ENCODE peak calls at places on chromosomes 2 and 18, in five cellular contexts. Y is endothelial cell of umbilical vein, F is cardiac muscle cell, T is AG10803, D is body of pancreas. E is an unnamed sample.

GRCh38 chr2:233448565-233448964 is 94.3 kb downstream of the DGKD start:
- DNase-seq in Y (no peak), F (no peak), T (no peak), D (no peak), E (no peak)

GRCh38 chr2:188675391-188676011 is 298.7 kb upstream of the COL3A1 start:
- DNase-seq in Y (peak; percentile 50), F (no peak), T (peak; percentile 46), D (no peak), E (no peak)

GRCh38 chr2:35503311-35503710 is 852.3 kb upstream of the CRIM1 start:
- DNase-seq in Y (peak; percentile 79), F (no peak), T (no peak), D (no peak), E (no peak)

GRCh38 chr2:74373189-74373588 is 6.9 kb downstream of the DCTN1 start:
- DNase-seq in Y (no peak), F (peak; percentile 42), T (peak; percentile 31), D (no peak), E (no peak)

GRCh38 chr18:75172299-75173124 is 36.4 kb downstream of the PTGR3 start:
- DNase-seq in Y (no peak), F (no peak), T (no peak), D (no peak), E (no peak)

GRCh38 chr2:143685439-143686078 is 556.3 kb downstream of the ARHGAP15 start:
- DNase-seq in Y (no peak), F (no peak), T (no peak), D (no peak), E (peak; percentile 70)

GRCh38 chr2:12955864-12956263 is 239.1 kb downstream of the TRIB2 start:
- DNase-seq in Y (no peak), F (no peak), T (no peak), D (no peak), E (no peak)

GRCh38 chr2:210899131-210899530 is 342.7 kb downstream of the CPS1 start:
- DNase-seq in Y (peak; percentile 58), F (no peak), T (no peak), D (no peak), E (no peak)

GRCh38 chr2:112827786-112828185 is 8.8 kb downstream of the IL1B start:
- DNase-seq in Y (no peak), F (no peak), T (peak; percentile 29), D (no peak), E (no peak)

GRCh38 chr18:9715974-9716373 is 7.9 kb downstream of the RAB31 start:
- DNase-seq in Y (no peak), F (no peak), T (no peak), D (no peak), E (no peak)

GRCh38 chr2:235268535-235268934 is 225.3 kb upstream of the AGAP1 start:
- DNase-seq in Y (peak; percentile 47), F (no peak), T (peak; percentile 80), D (no peak), E (no peak)

GRCh38 chr2:96409543-96410184 is 74.1 kb downstream of the NCAPH start:
- DNase-seq in Y (no peak), F (no peak), T (no peak), D (peak; percentile 54), E (no peak)

GRCh38 chr2:128237081-128237534 is 81.6 kb downstream of the HS6ST1 start:
- DNase-seq in Y (peak; percentile 64), F (no peak), T (peak; percentile 42), D (no peak), E (no peak)

GRCh38 chr2:196403471-196403870 is 232.1 kb upstream of the STK17B start:
- DNase-seq in Y (peak; percentile 85), F (no peak), T (peak; percentile 36), D (no peak), E (no peak)

GRCh38 chr2:121491566-121491965 is 39.1 kb upstream of the RNU4ATAC start:
- DNase-seq in Y (no peak), F (no peak), T (no peak), D (no peak), E (no peak)

GRCh38 chr2:31935370-31935769 is 75.4 kb downstream of the MEMO1 start:
- DNase-seq in Y (no peak), F (no peak), T (no peak), D (no peak), E (no peak)

GRCh38 chr2:142603761-142604160 is 273.7 kb upstream of the KYNU start:
- DNase-seq in Y (peak; percentile 4), F (no peak), T (no peak), D (no peak), E (no peak)

GRCh38 chr2:36366491-36367120 is 11.0 kb downstream of the CRIM1 start:
- DNase-seq in Y (peak; percentile 61), F (no peak), T (no peak), D (no peak), E (no peak)

GRCh38 chr2:106614511-106615291 is 127.5 kb downstream of the CD8B2 start:
- DNase-seq in Y (no peak), F (no peak), T (no peak), D (peak; percentile 62), E (no peak)

GRCh38 chr2:152571035-152571766 is 146.1 kb downstream of the PRPF40A start:
- DNase-seq in Y (no peak), F (no peak), T (peak; percentile 34), D (no peak), E (no peak)

GRCh38 chr2:27128810-27129571 is 5.4 kb downstream of the ABHD1 start:
- DNase-seq in Y (no peak), F (no peak), T (no peak), D (no peak), E (no peak)

GRCh38 chr2:47043142-47043890 is 111.8 kb downstream of the STPG4 start:
- DNase-seq in Y (peak; percentile 82), F (no peak), T (peak; percentile 96), D (peak; percentile 57), E (peak; percentile 69)

GRCh38 chr18:56319953-56320352 is 318.4 kb downstream of the TXNL1 start:
- DNase-seq in Y (no peak), F (no peak), T (no peak), D (no peak), E (no peak)

GRCh38 chr2:136205615-136206014 is 87.7 kb upstream of the CXCR4 start:
- DNase-seq in Y (no peak), F (no peak), T (no peak), D (no peak), E (no peak)

GRCh38 chr2:105497094-105497493 is 98.2 kb upstream of the FHL2 start:
- DNase-seq in Y (no peak), F (no peak), T (peak; percentile 33), D (no peak), E (no peak)

GRCh38 chr18:12478269-12479057 is 70.7 kb downstream of the PRELID3A start:
- DNase-seq in Y (no peak), F (no peak), T (no peak), D (no peak), E (no peak)
- TF ChIP-seq CTCF in Y (no peak), F (no peak), T (peak; percentile 10), D (no peak), E (peak; percentile 4)

GRCh38 chr2:68438455-68439303 is 28.4 kb downstream of the FBXO48 start:
- DNase-seq in Y (no peak), F (no peak), T (no peak), D (no peak), E (no peak)

GRCh38 chr2:68441179-68441993 is 25.7 kb downstream of the FBXO48 start:
- DNase-seq in Y (peak; percentile 67), F (peak; percentile 96), T (peak; percentile 83), D (peak; percentile 81), E (peak; percentile 90)

GRCh38 chr2:68436270-68436669 is 30.8 kb downstream of the FBXO48 start:
- DNase-seq in Y (no peak), F (no peak), T (peak; percentile 9), D (no peak), E (no peak)

GRCh38 chr2:68447118-68447517 is 20.0 kb downstream of the FBXO48 start:
- DNase-seq in Y (no peak), F (no peak), T (no peak), D (no peak), E (no peak)

GRCh38 chr2:68441994-68442322 is 25.1 kb downstream of the FBXO48 start:
- DNase-seq in Y (no peak), F (no peak), T (no peak), D (no peak), E (no peak)
- TF ChIP-seq CTCF in Y (no peak), F (no peak), T (no peak), D (no peak), E (no peak)

DNA sequence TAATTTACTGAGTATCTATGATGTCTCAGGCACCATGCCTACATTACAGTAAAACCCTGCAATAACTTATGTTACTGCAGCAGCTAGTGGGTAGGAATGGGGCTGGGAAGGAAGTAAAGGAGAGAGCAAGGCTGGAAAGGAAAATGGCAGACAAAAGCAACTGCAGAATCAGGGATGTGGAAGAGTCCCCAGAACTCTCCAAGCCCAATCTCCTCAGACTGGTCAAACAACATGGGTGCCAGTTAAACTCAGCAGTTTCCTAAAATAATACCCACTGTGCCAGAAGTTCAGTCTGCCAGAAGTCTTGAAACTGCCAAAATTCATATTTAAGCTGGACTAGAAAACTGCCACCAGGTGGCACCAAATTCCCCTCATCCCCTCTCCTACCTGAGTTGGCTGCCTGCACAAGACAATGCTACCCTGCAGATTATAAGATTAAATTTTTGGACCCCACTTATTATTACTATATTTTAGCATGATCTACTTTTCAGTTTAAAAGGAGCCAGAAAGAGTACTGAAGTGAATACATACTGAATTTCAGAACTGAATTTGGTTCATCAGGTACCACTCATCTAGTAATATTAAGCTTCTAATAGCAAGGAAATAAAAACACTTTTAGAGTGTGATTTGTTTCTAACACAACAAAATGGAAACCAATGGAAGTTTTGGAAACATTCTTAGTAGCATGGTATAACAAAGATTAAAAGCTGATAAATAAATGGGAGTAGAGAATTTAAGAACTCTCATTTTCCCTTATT is 86.8 kb upstream of the DNER start:
- DNase-seq in Y (peak; percentile 79), F (peak; percentile 64), T (peak; percentile 54), D (peak; percentile 71), E (peak; percentile 47)
- TF ChIP-seq CTCF in Y (peak; percentile 69), F (peak; percentile 78), T (peak; percentile 74), D (peak; percentile 68), E (peak; percentile 66)

GRCh38 chr18:29169599-29169998 is 992.7 kb upstream of the CDH2 start:
- DNase-seq in Y (no peak), F (no peak), T (no peak), D (no peak), E (no peak)

GRCh38 chr18:29174891-29175290 is 998.0 kb upstream of the CDH2 start:
- DNase-seq in Y (no peak), F (no peak), T (no peak), D (no peak), E (peak; percentile 13)

GRCh38 chr18:29176681-29177080 is 999.8 kb upstream of the CDH2 start:
- DNase-seq in Y (no peak), F (no peak), T (no peak), D (no peak), E (no peak)

DNA sequence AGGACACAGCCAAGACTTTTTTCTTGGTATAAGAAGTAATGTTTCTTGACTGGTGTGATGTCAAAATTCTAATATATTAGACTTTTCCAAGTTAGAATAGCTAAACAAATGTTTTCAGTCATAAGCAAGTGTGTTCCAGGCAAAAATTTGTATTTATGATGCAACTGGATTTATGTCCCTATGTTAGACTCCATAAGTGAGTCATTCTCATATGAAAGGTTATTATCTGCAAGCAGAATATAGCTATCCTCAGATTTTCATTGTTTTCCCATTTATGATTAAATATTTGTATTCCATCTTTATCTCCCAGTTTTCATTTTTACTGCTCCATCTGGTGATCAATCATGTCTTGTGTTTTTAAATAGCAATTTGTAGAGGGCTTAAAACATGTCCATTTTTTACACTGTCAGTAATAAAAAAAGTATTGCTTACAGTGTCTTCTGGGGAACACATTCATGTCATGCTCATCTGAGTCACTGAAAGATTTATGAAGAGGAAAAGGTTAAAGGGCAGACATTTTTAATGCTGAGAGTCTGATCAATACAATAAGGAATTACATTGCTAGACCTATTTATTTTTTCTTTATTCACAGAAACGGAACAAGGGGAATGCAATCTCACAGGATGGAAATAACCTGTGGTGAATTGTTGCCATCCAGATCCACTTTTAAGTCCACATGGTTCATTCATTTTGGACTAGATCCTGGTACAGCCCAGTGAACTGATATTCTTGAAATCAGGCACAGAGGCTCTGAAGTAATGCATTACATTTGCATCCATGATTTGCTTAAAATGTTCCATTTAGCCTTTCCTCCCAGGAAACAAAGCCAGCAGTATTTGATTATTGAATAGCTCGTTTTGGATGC is 995.5 kb upstream of the CDH2 start:
- DNase-seq in Y (no peak), F (no peak), T (peak; percentile 66), D (no peak), E (no peak)
- TF ChIP-seq CTCF in Y (no peak), F (no peak), T (no peak), D (no peak), E (no peak)

E was measured in WERI-Rb-1.